ENCODE peak calls at places on chromosomes 12 and 14, in four cellular contexts. One of them, this sample, is unnamed. For H3K36me3, the result is how much of the 10 kb centered on the place peaks cover.

GRCh38 chr12:65958456-65958855 is 134.2 kb downstream of the HMGA2 start:
- DNase-seq in CD4-positive, alpha-beta memory T cell: no peak
- DNase-seq in heart right ventricle: no peak
- DNase-seq in psoas muscle: no peak
- DNase-seq in this sample: no peak

GRCh38 chr12:49923878-49924610 is 20.3 kb upstream of the FAIM2 start:
- DNase-seq in psoas muscle: peak
- DNase-seq in heart right ventricle: no peak
- DNase-seq in CD4-positive, alpha-beta memory T cell: no peak
- DNase-seq in this sample: peak

GRCh38 chr12:131105736-131106356 is 152.1 kb downstream of the ADGRD1 start:
- DNase-seq in heart right ventricle: no peak
- DNase-seq in psoas muscle: no peak
- DNase-seq in CD4-positive, alpha-beta memory T cell: peak
- DNase-seq in this sample: no peak

GRCh38 chr14:79011091-79011919 is 841.1 kb downstream of the NRXN3 start:
- DNase-seq in heart right ventricle: no peak
- DNase-seq in psoas muscle: no peak
- DNase-seq in CD4-positive, alpha-beta memory T cell: no peak
- DNase-seq in this sample: no peak

GRCh38 chr14:100454437-100454836 is 131.3 kb downstream of the SLC25A47 start:
- DNase-seq in heart right ventricle: no peak
- DNase-seq in CD4-positive, alpha-beta memory T cell: no peak
- DNase-seq in psoas muscle: no peak
- DNase-seq in this sample: no peak

GRCh38 chr14:83208346-83208745 is 1674.7 kb upstream of the SEL1L start:
- DNase-seq in heart right ventricle: no peak
- DNase-seq in psoas muscle: no peak
- DNase-seq in CD4-positive, alpha-beta memory T cell: no peak
- DNase-seq in this sample: no peak

GRCh38 chr14:102491366-102491765 is 18.2 kb downstream of the ANKRD9 start:
- DNase-seq in heart right ventricle: no peak
- DNase-seq in psoas muscle: no peak
- DNase-seq in CD4-positive, alpha-beta memory T cell: no peak
- DNase-seq in this sample: peak

GRCh38 chr12:54001283-54002187 is 1.6 kb downstream of the HOXC9 start:
- DNase-seq in CD4-positive, alpha-beta memory T cell: no peak
- DNase-seq in psoas muscle: peak
- DNase-seq in heart right ventricle: no peak
- DNase-seq in this sample: peak

GRCh38 chr12:91442535-91442934 is 259.9 kb upstream of the DCN start:
- DNase-seq in psoas muscle: no peak
- DNase-seq in heart right ventricle: no peak
- DNase-seq in CD4-positive, alpha-beta memory T cell: no peak
- DNase-seq in this sample: no peak

DNA sequence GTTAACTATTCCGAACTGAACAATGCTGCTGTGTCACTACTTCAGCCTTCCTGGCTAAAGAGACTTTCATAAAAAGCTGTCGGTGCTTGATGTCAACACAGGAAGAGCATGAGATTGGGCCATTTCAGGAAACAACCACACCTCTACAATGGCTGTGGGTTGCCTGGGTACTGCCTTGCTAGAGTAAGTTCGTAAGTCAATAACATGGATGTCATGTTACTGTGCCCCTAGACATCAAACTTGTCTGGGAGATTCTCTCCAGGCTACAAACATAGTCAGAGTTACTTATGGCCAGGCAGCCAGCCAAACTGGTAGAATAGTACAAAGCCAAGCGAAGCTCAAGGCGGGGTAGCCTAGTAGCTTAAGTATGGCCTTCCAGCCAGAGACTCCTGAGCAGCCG is 23.1 kb downstream of the MAX start:
- DNase-seq in psoas muscle: no peak
- DNase-seq in CD4-positive, alpha-beta memory T cell: no peak
- DNase-seq in heart right ventricle: no peak
- DNase-seq in this sample: no peak
- H3K36me3 ChIP-seq in psoas muscle: under half
- H3K36me3 ChIP-seq in CD4-positive, alpha-beta memory T cell: half or more
- H3K36me3 ChIP-seq in heart right ventricle: under half
- H3K36me3 ChIP-seq in this sample: under half

DNA sequence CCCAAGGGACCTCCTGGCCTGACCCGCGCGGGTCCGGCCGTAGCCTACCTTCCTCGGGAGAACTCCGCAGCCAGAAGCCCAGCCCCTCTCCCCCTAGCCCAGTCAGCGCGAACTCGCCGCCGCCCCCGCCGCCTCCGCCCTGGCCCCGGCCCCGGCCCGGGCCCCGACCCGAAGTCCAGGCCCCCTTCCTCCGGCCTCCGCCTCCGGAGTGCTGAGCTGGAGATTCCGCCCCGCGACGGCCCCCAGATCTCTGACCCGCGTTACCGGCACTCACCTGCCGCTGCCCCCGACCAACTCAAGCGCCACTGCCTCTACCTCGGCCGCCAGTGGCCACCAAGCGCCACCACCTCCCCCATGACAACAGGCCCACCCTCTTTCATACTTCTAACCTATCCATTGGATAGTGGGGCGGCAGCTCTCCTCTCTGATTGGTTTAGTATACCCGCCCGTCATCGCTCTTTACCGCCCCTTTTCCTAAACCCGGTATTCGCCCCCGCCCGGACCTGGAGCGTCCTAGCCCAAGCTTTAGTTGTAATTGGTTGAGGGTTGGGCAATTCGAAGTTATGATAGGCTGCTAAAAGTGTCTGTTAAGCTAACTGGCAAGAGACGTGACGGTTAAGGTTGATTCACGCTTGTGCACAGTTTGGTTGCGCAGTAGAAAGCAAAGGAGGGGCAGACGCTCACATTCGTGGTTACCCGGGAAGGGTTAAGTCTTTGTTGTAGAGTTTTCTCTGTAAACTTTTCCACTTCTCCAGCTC is at the start of gene NUMB:
- DNase-seq in heart right ventricle: peak
- DNase-seq in psoas muscle: peak
- DNase-seq in CD4-positive, alpha-beta memory T cell: peak
- DNase-seq in this sample: peak
- H3K4me3 ChIP-seq in heart right ventricle: peak
- H3K4me3 ChIP-seq in psoas muscle: peak
- H3K4me3 ChIP-seq in CD4-positive, alpha-beta memory T cell: peak
- H3K4me3 ChIP-seq in this sample: peak

DNA sequence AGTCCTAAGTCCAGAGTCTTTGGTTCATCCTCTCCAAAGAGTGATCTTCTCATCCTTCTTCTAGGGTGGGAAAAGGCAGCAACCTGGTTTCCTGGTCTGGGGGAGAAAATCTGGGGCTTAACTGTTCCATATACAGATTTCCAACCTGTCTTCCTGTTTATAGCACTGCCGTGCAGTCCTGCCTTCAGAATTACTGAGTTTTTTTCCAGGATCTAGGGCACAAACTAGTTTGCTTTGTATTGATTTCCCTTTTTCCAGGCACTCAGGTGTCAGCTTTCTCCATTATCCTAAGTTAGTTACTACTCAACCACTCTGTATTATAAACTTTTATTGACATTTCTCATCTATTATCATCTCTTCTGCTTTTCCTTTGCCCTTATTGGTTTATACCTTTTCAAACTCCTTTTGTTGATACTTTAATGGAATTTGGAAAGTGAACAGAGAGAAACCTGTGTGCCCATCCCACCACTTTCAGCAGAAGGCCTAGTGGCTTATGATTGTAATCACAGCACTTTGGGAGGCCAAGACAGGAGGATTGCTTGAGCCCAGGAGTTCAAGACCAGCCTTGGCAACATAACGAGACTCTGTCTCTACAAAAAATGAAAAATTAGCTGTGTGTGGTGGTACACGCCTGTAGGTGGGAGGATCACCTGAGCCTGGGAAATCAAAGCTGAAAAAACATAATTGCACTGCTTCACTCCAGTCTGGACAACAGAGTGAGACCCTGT is 4.1 kb upstream of the LYZ start:
- DNase-seq in heart right ventricle: no peak
- DNase-seq in psoas muscle: no peak
- DNase-seq in CD4-positive, alpha-beta memory T cell: no peak
- DNase-seq in this sample: no peak
- H3K27ac ChIP-seq in heart right ventricle: no peak
- H3K27ac ChIP-seq in psoas muscle: no peak
- H3K27ac ChIP-seq in CD4-positive, alpha-beta memory T cell: no peak
- H3K27ac ChIP-seq in this sample: no peak

GRCh38 chr14:50935126-50936090 is 8.9 kb downstream of the PYGL start:
- DNase-seq in heart right ventricle: no peak
- DNase-seq in CD4-positive, alpha-beta memory T cell: no peak
- DNase-seq in psoas muscle: no peak
- DNase-seq in this sample: no peak

GRCh38 chr14:50928002-50928635 is 16.2 kb downstream of the PYGL start:
- DNase-seq in CD4-positive, alpha-beta memory T cell: no peak
- DNase-seq in heart right ventricle: peak
- DNase-seq in psoas muscle: peak
- DNase-seq in this sample: no peak

GRCh38 chr14:50932592-50933500 is 11.4 kb downstream of the PYGL start:
- DNase-seq in CD4-positive, alpha-beta memory T cell: no peak
- DNase-seq in psoas muscle: no peak
- DNase-seq in heart right ventricle: no peak
- DNase-seq in this sample: no peak

GRCh38 chr14:50929506-50929905 is 14.8 kb downstream of the PYGL start:
- DNase-seq in psoas muscle: no peak
- DNase-seq in heart right ventricle: no peak
- DNase-seq in CD4-positive, alpha-beta memory T cell: no peak
- DNase-seq in this sample: no peak

GRCh38 chr14:50932159-50932558 is 12.1 kb downstream of the PYGL start:
- DNase-seq in heart right ventricle: no peak
- DNase-seq in CD4-positive, alpha-beta memory T cell: no peak
- DNase-seq in psoas muscle: no peak
- DNase-seq in this sample: no peak
- H3K36me3 ChIP-seq in heart right ventricle: under half
- H3K36me3 ChIP-seq in CD4-positive, alpha-beta memory T cell: under half
- H3K36me3 ChIP-seq in psoas muscle: under half
- H3K36me3 ChIP-seq in this sample: under half

GRCh38 chr14:67965684-67966083 is 146.1 kb downstream of the RAD51B start:
- DNase-seq in heart right ventricle: no peak
- DNase-seq in psoas muscle: no peak
- DNase-seq in CD4-positive, alpha-beta memory T cell: no peak
- DNase-seq in this sample: no peak

GRCh38 chr14:67962215-67962644 is 142.7 kb downstream of the RAD51B start:
- DNase-seq in CD4-positive, alpha-beta memory T cell: no peak
- DNase-seq in psoas muscle: no peak
- DNase-seq in heart right ventricle: no peak
- DNase-seq in this sample: no peak

GRCh38 chr14:67963545-67963944 is 144.0 kb downstream of the RAD51B start:
- DNase-seq in CD4-positive, alpha-beta memory T cell: no peak
- DNase-seq in heart right ventricle: no peak
- DNase-seq in psoas muscle: no peak
- DNase-seq in this sample: no peak

GRCh38 chr14:67964391-67964812 is 144.8 kb downstream of the RAD51B start:
- DNase-seq in heart right ventricle: no peak
- DNase-seq in psoas muscle: no peak
- DNase-seq in CD4-positive, alpha-beta memory T cell: no peak
- DNase-seq in this sample: no peak

DNA sequence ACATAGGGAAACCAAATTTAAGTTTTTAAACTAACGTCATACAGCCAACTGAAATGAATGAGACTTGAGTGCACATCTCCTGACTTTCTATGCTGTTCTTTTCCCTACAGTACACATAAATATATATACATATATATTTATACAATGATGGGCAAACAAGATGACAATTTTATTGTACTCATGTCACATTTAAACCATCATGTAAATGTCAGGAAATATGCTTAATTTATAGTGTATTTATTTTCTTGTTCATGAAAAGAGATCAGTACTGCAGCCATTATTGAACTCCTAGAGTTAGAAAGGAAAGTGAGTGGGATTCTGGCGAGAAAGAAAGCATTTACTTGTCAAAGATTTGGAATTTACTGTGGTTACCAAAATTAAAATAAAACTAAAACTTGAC is 144.4 kb downstream of the RAD51B start:
- DNase-seq in heart right ventricle: no peak
- DNase-seq in CD4-positive, alpha-beta memory T cell: no peak
- DNase-seq in psoas muscle: no peak
- DNase-seq in this sample: no peak
- H3K4me3 ChIP-seq in heart right ventricle: no peak
- H3K4me3 ChIP-seq in CD4-positive, alpha-beta memory T cell: no peak
- H3K4me3 ChIP-seq in psoas muscle: no peak
- H3K4me3 ChIP-seq in this sample: no peak

DNA sequence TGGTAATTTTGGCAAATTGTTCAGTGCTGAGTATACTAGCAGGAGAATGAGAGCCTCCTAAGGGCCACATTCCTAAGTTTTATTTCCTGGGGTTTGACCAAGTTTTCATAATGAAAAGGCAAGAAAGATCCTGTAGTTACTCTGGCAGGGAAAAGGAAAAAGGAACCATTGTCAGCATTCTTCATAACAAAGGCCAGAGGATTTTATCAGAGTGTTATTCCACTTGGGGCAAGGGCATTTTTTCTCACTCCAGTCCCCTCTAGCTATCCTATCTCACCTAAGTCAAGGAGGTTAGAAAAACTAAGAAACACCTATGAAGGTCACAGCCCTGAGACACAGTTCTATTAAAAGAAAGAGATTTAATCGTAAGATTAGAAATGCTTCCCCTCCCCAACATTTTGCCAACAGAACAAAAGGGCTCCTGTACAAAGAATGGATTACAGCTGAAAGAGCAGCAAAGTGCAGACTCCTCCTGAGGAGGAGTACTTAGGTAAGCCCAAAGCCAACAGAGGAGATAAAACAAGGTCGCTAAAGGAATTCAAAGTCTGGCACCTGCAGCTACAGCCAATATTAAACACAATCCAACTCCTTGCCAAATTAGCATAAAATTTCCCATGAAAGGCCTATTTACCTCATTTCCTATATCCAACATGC is 162.4 kb downstream of the GALC start:
- DNase-seq in psoas muscle: no peak
- DNase-seq in heart right ventricle: no peak
- DNase-seq in CD4-positive, alpha-beta memory T cell: no peak
- DNase-seq in this sample: no peak
- H3K27ac ChIP-seq in psoas muscle: peak
- H3K27ac ChIP-seq in heart right ventricle: peak
- H3K27ac ChIP-seq in CD4-positive, alpha-beta memory T cell: no peak
- H3K27ac ChIP-seq in this sample: no peak